ENCODE peak calls at places on chromosomes 3 and 15, in ten cellular contexts. M is WTC11, X is heart left ventricle, E is nephron progenitor cell, N is endothelial cell, D is AG09309, G is bronchial epithelial cell, Z is spleen, B is hepatocyte, H is tibial artery. F is an unnamed sample.

GRCh38 chr15:99406120-99406519 is 154.8 kb downstream of the LRRC28 start:
- DNase-seq in Z (no peak), X (no peak), M (no peak), N (no peak), G (no peak), D (no peak), E (no peak), H (no peak), B (no peak), F (no peak)

GRCh38 chr15:67784856-67785430 is 40.4 kb upstream of the SKOR1 start:
- DNase-seq in B (no peak), D (no peak), M (no peak), N (no peak), X (no peak), Z (no peak), G (no peak), E (no peak), H (no peak), F (no peak)

GRCh38 chr3:177427096-177427495 is 229.8 kb upstream of the TBL1XR1 start:
- DNase-seq in X (no peak), G (no peak), H (no peak), D (no peak), N (no peak), E (no peak), M (no peak), Z (no peak), B (no peak), F (no peak)

GRCh38 chr3:12158387-12159226 is at the start of gene TIMP4:
- DNase-seq in X (peak), B (peak), M (peak), N (no peak), D (no peak), H (peak), G (peak), Z (peak), E (peak), F (no peak)

GRCh38 chr3:106593381-106593780 is 724.6 kb upstream of the CBLB start:
- DNase-seq in B (no peak), N (no peak), D (no peak), E (no peak), Z (no peak), G (no peak), M (no peak), X (no peak), H (no peak), F (no peak)

GRCh38 chr15:101373580-101373979 is 78.5 kb upstream of the SNRPA1 start:
- DNase-seq in G (no peak), M (no peak), H (no peak), N (no peak), X (no peak), Z (no peak), D (no peak), E (no peak), B (no peak), F (no peak)

GRCh38 chr15:85737061-85737460 is 57.7 kb downstream of the KLHL25 start:
- DNase-seq in B (no peak), X (no peak), E (no peak), G (no peak), H (peak), D (no peak), N (no peak), Z (no peak), M (no peak), F (no peak)

GRCh38 chr3:18847583-18848197 is 300.6 kb upstream of the KCNH8 start:
- DNase-seq in X (no peak), Z (no peak), H (no peak), G (peak), E (no peak), M (no peak), D (no peak), N (no peak), B (no peak), F (no peak)

GRCh38 chr3:14133188-14133800 is 8.4 kb downstream of the TMEM43 start:
- DNase-seq in H (no peak), Z (no peak), B (no peak), X (no peak), M (no peak), E (no peak), D (no peak), G (no peak), N (no peak), F (no peak)

GRCh38 chr3:100717063-100717462 is 7.8 kb downstream of the TFG start:
- DNase-seq in G (no peak), H (no peak), D (no peak), Z (no peak), E (no peak), B (no peak), M (no peak), N (no peak), X (no peak), F (no peak)

GRCh38 chr3:103048371-103048722 is 613.5 kb downstream of the ZPLD1 start:
- DNase-seq in N (no peak), X (no peak), M (no peak), G (peak), B (no peak), Z (no peak), E (no peak), H (no peak), D (no peak), F (no peak)

GRCh38 chr3:38960953-38961622 is 90.7 kb downstream of the SCN11A start:
- DNase-seq in Z (no peak), E (peak), X (no peak), G (peak), D (no peak), M (peak), H (no peak), N (peak), B (peak), F (no peak)

GRCh38 chr3:33982269-33982798 is 183.9 kb downstream of the PDCD6IP start:
- DNase-seq in E (no peak), Z (no peak), M (no peak), D (no peak), G (no peak), X (no peak), B (no peak), H (no peak), N (no peak), F (no peak)

GRCh38 chr3:52345521-52346110 is 29.5 kb downstream of the DNAH1 start:
- DNase-seq in Z (no peak), D (no peak), N (no peak), E (no peak), B (no peak), M (no peak), H (no peak), G (no peak), X (no peak), F (no peak)

GRCh38 chr15:57356636-57357035 is 19.7 kb upstream of the CGNL1 start:
- DNase-seq in B (no peak), H (no peak), D (peak), M (no peak), G (peak), Z (no peak), N (no peak), E (no peak), X (no peak), F (no peak)

GRCh38 chr3:15636028-15636709 is 34.6 kb downstream of the BTD start:
- DNase-seq in E (no peak), B (no peak), Z (no peak), G (peak), M (no peak), N (peak), D (peak), H (no peak), X (no peak), F (peak)

GRCh38 chr3:52896613-52897012 is 735 bp downstream of the STIMATE start:
- DNase-seq in M (peak), E (no peak), G (no peak), N (no peak), D (no peak), Z (no peak), X (no peak), B (peak), H (no peak), F (no peak)

GRCh38 chr15:39584266-39584659 is 3.4 kb downstream of the THBS1 start:
- DNase-seq in E (no peak), B (no peak), X (no peak), N (no peak), H (no peak), G (no peak), M (no peak), D (no peak), Z (no peak), F (no peak)

GRCh38 chr3:4709336-4709735 is 216.2 kb downstream of the ITPR1 start:
- DNase-seq in H (no peak), G (peak), Z (no peak), D (peak), E (no peak), M (no peak), N (no peak), X (no peak), B (no peak), F (no peak)

GRCh38 chr3:184523825-184524615 is 37.6 kb upstream of the EPHB3 start:
- DNase-seq in G (peak), E (no peak), X (no peak), M (no peak), Z (no peak), D (no peak), H (no peak), B (peak), N (no peak), F (no peak)

DNA sequence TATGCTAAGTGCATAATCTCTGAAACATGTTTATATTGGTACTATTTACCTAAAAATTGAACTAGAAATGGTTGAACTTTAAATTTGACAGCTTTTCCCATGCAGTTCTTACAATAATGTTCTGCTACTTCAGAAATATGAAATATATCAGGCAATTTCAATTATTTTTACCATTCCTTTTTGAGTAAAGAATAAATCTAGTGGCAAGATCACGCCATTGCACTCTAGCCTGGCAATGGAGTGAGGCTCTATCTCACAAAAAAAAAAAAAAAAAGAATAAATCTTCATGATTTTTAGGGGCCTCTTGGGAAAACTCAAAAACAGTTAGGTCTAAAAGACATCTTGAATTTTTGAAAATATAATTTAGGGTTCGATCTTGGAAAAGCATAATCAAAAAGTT is 10.6 kb upstream of the DNAAF4 start:
- DNase-seq in H (no peak), N (no peak), E (no peak), X (no peak), G (no peak), D (no peak), M (no peak), B (no peak), Z (no peak), F (no peak)
- TF ChIP-seq CTCF in H (no peak), N (peak), E (peak), X (no peak), G (no peak), D (peak), M (no peak), B (peak), Z (no peak), F (no peak)

DNA sequence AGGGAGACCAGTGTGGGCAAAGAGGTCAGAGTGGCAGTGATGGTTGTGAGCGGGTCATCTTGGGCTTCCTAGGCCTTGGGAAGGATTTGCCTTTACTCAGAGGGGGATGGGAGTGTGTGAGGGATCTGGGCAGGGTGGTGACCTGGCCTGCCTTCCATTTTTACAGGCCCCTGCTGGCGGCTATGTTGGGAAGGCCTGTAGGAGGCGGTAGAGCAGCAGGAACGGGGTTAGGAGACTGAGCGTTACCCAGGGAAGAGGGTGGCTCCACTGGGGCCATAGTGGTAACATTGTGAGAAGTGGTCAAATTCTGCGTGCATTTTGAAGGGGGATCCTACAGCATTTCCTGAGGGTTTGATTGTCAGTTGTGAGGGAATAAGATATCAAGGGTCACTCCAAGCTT is 307.3 kb upstream of the CTDSPL start:
- DNase-seq in H (no peak), Z (no peak), E (no peak), X (no peak), G (no peak), D (no peak), N (no peak), B (no peak), M (peak), F (no peak)
- TF ChIP-seq CTCF in H (no peak), Z (no peak), E (peak), X (no peak), G (no peak), D (peak), N (no peak), B (no peak), M (peak), F (no peak)

GRCh38 chr3:188283347-188283746 is 129.4 kb downstream of the LPP start:
- DNase-seq in Z (no peak), G (no peak), N (no peak), H (no peak), B (peak), E (no peak), D (no peak), M (no peak), X (no peak), F (no peak)
- TF ChIP-seq CTCF in Z (no peak), G (no peak), N (no peak), H (no peak), B (peak), E (no peak), D (no peak), M (no peak), X (no peak), F (no peak)

GRCh38 chr3:183504597-183504996 is 50.9 kb downstream of the KLHL6 start:
- DNase-seq in B (no peak), G (no peak), D (no peak), Z (no peak), X (no peak), E (no peak), N (no peak), H (no peak), M (no peak), F (no peak)

GRCh38 chr3:183502782-183503181 is 52.7 kb downstream of the KLHL6 start:
- DNase-seq in Z (no peak), N (no peak), E (no peak), X (no peak), D (no peak), G (no peak), H (no peak), M (no peak), B (no peak), F (no peak)

GRCh38 chr3:183502237-183502636 is 53.3 kb downstream of the KLHL6 start:
- DNase-seq in H (no peak), Z (no peak), M (no peak), X (no peak), E (no peak), G (no peak), D (no peak), N (no peak), B (no peak), F (no peak)

GRCh38 chr3:183500981-183501704 is 54.4 kb downstream of the KLHL6 start:
- DNase-seq in H (no peak), E (no peak), B (no peak), Z (no peak), G (no peak), N (no peak), M (no peak), X (no peak), D (no peak), F (no peak)

DNA sequence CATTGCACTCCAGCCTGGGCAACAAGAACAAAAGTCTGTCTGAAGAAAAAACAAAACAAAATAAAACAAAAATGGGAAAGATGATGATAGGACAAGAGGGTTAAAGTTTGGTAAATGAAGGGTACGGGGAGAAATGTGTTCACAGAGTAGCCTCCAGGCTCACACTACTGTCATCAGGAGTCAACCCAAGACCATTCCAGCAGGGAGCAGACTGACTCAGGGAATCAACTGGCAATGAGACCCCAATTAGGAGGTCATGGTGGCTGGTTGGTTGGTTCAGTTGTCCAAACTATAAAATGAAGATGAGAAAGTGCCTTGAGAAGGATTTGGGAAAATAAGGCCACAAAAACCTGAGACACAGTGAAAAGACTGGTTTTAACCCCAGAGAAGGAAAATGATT is 51.8 kb downstream of the KLHL6 start:
- DNase-seq in N (no peak), X (no peak), D (no peak), E (no peak), G (no peak), B (no peak), M (no peak), H (no peak), Z (no peak), F (no peak)
- TF ChIP-seq CTCF in N (no peak), X (no peak), D (no peak), E (no peak), G (no peak), B (no peak), M (no peak), H (no peak), Z (no peak), F (no peak)

DNA sequence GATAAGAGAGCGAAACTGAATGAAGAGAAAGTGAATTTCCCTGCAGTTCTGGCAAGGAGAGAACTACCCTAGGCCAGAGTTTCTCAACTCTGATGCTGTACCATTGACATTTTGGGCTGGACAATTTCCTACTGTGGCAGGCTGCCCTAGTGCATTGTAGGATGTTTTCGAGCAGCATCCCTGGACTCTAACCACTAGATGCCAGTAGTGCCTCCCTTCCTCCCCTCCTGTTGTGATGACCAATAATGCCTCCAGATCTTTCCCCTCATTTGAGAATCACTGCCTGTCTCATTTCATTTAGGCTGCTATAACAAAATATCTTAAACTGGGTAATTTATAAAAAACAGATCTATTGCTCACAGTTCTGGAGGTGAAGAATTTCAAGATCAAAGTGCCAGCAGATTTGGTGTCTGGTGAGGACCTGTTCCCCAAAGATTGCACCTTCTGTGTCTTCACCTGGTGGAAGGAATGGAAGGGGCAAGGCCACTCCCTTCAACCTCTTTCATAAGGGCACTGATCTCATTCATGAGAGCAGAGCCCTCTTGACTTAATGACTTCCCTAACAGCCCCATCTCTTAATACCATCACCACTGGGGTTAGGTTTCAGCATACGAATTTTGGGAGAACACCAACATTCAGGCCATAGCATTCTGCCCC is 188.9 kb upstream of the MEIS2 start:
- DNase-seq in E (peak), H (no peak), Z (no peak), B (peak), N (peak), G (peak), D (no peak), X (no peak), M (peak), F (no peak)
- TF ChIP-seq CTCF in E (peak), H (no peak), Z (no peak), B (peak), N (peak), G (peak), D (no peak), X (no peak), M (no peak), F (no peak)

GRCh38 chr3:43996379-43997301 is 245.0 kb upstream of the TOPAZ1 start:
- DNase-seq in M (peak), X (no peak), E (peak), N (peak), G (peak), Z (peak), H (no peak), D (no peak), B (peak), F (no peak)
- TF ChIP-seq CTCF in M (no peak), X (no peak), E (no peak), N (no peak), G (peak), Z (no peak), H (no peak), D (peak), B (peak), F (peak)

GRCh38 chr3:76756578-76756977 is 283.3 kb upstream of the ROBO2 start:
- DNase-seq in E (no peak), Z (no peak), X (no peak), G (no peak), M (no peak), B (peak), N (no peak), H (no peak), D (no peak), F (no peak)

GRCh38 chr3:76753599-76753998 is 286.3 kb upstream of the ROBO2 start:
- DNase-seq in E (no peak), Z (no peak), N (no peak), M (no peak), X (no peak), G (no peak), B (peak), D (no peak), H (no peak), F (no peak)
- TF ChIP-seq CTCF in E (peak), Z (no peak), N (peak), M (no peak), X (no peak), G (no peak), B (peak), D (peak), H (no peak), F (no peak)

GRCh38 chr3:129419476-129419875 is 9.0 kb downstream of the EFCAB12 start:
- DNase-seq in M (no peak), E (no peak), N (no peak), D (no peak), Z (no peak), G (no peak), B (no peak), X (no peak), H (no peak), F (no peak)

GRCh38 chr3:129422897-129423296 is 5.5 kb downstream of the EFCAB12 start:
- DNase-seq in B (no peak), H (no peak), D (no peak), X (no peak), Z (no peak), E (no peak), G (no peak), N (no peak), M (no peak), F (no peak)

GRCh38 chr3:129424185-129424841 is 4.1 kb downstream of the EFCAB12 start:
- DNase-seq in E (no peak), G (peak), X (no peak), M (no peak), N (no peak), H (peak), D (no peak), B (no peak), Z (no peak), F (no peak)

GRCh38 chr3:129421236-129421883 is 7.1 kb downstream of the EFCAB12 start:
- DNase-seq in D (no peak), Z (no peak), E (no peak), H (peak), B (no peak), G (no peak), N (no peak), M (no peak), X (no peak), F (no peak)

DNA sequence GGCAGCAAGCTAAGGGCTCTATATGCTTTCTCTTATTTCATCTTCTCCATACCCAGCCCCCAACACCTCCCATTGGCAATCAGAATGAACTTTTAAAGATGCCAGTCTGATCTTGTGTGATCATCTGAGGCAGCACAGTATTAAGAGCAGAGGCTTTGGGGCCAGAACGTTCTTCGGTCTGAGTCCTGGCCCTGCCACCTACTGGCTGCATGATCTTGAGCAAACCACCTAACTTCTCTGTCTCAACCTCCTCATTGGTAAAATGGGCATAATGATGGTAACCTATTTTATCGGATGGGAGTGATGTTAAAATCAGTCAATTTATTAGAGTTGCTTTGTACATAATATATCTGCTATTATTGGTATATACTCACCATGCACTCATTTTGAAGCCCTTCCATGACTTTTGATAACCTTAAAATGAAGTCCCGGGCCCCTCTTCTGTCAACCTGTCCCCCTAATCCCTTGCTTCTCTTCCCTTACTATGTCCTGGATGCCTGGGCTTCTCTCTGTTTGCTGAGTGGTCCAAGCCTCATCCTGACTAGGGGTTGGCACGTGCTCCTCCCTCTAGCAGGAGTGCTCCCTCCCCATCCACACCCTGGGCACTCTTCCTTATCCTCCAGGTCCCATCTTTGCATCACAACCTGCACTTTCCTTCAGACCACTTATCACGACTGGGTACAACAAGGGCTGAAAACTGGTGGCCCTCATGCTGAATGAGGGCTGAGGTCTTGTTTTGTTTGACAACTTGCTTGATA is 6.3 kb downstream of the EFCAB12 start:
- DNase-seq in N (no peak), D (no peak), B (no peak), H (peak), E (no peak), M (no peak), G (no peak), X (no peak), Z (no peak), F (no peak)
- TF ChIP-seq CTCF in N (no peak), D (peak), B (peak), H (no peak), E (no peak), M (no peak), G (peak), X (no peak), Z (no peak), F (no peak)

F was measured in AG09319.